ENCODE peak calls at places on chromosome 20, in eight cellular contexts. T is CD8-positive, alpha-beta T cell; W is HFF-Myc; L is lower leg skin; F is HCT116; P is lung; V is psoas muscle; G is cardiac muscle cell. R is an unnamed sample.
A peak's percentile ranks its signal among the peaks of the same experiment; 100 is the strongest.

GRCh38 chr20:24600012-24600411 is 130.6 kb downstream of the SYNDIG1 start:
- DNase-seq in T (no peak), W (no peak), L (no peak), F (no peak), P (no peak), V (no peak), G (no peak), R (no peak)

GRCh38 chr20:33561981-33562601 is 72.2 kb downstream of the CBFA2T2 start:
- DNase-seq in T (no peak), W (peak; percentile 97), L (peak; percentile 92), F (peak; percentile 28), P (peak; percentile 82), V (peak; percentile 67), G (peak; percentile 94), R (peak; percentile 85)

GRCh38 chr20:58441723-58442122 is 52.7 kb downstream of the VAPB start:
- DNase-seq in T (no peak), W (no peak), L (no peak), F (no peak), P (no peak), V (no peak), G (no peak), R (no peak)

GRCh38 chr20:20019123-20019522 is 2.0 kb downstream of the NAA20 start:
- DNase-seq in T (no peak), W (no peak), L (no peak), F (no peak), P (no peak), V (no peak), G (no peak), R (no peak)

GRCh38 chr20:16111132-16111852 is 462.0 kb downstream of the KIF16B start:
- DNase-seq in T (no peak), W (no peak), L (no peak), F (no peak), P (no peak), V (no peak), G (no peak), R (no peak)

GRCh38 chr20:24934101-24934661 is 14.9 kb upstream of the CST7 start:
- DNase-seq in T (peak; percentile 45), W (no peak), L (peak; percentile 76), F (no peak), P (no peak), V (no peak), G (no peak), R (no peak)

GRCh38 chr20:20304942-20305341 is 63.0 kb upstream of the INSM1 start:
- DNase-seq in T (no peak), W (no peak), L (no peak), F (no peak), P (no peak), V (no peak), G (no peak), R (no peak)

GRCh38 chr20:4937422-4938319 is 63.6 kb downstream of the SLC23A2 start:
- DNase-seq in T (no peak), W (no peak), L (no peak), F (no peak), P (no peak), V (no peak), G (no peak), R (no peak)

GRCh38 chr20:63062188-63063140 is 55.7 kb upstream of the BHLHE23 start:
- DNase-seq in T (no peak), W (no peak), L (peak; percentile 49), F (no peak), P (no peak), V (peak; percentile 7), G (no peak), R (no peak)

GRCh38 chr20:56202493-56203077 is 45.9 kb upstream of the MC3R start:
- DNase-seq in T (no peak), W (no peak), L (no peak), F (no peak), P (no peak), V (no peak), G (peak; percentile 3), R (no peak)

GRCh38 chr20:21719592-21720214 is 14.2 kb downstream of the PAX1 start:
- DNase-seq in T (no peak), W (peak; percentile 22), L (no peak), F (peak; percentile 35), P (peak; percentile 57), V (no peak), G (peak; percentile 68), R (no peak)

GRCh38 chr20:9966966-9967365 is 67.8 kb upstream of the ANKEF1 start:
- DNase-seq in T (no peak), W (no peak), L (no peak), F (no peak), P (no peak), V (no peak), G (peak; percentile 15), R (no peak)

GRCh38 chr20:3648941-3649340 is 14.3 kb downstream of the GFRA4 start:
- DNase-seq in T (no peak), W (no peak), L (peak; percentile 59), F (no peak), P (no peak), V (no peak), G (no peak), R (no peak)

GRCh38 chr20:3237011-3237957 is 1.7 kb downstream of the SLC4A11 start:
- DNase-seq in T (no peak), W (no peak), L (no peak), F (no peak), P (no peak), V (no peak), G (no peak), R (no peak)

GRCh38 chr20:14406495-14406894 is 69.1 kb upstream of the FLRT3 start:
- DNase-seq in T (no peak), W (peak; percentile 15), L (no peak), F (no peak), P (no peak), V (no peak), G (peak; percentile 14), R (peak; percentile 35)

GRCh38 chr20:24697411-24697810 is 228.0 kb downstream of the SYNDIG1 start:
- DNase-seq in T (no peak), W (no peak), L (peak; percentile 48), F (no peak), P (no peak), V (no peak), G (no peak), R (no peak)

GRCh38 chr20:17281478-17281877 is 54.6 kb downstream of the PCSK2 start:
- DNase-seq in T (no peak), W (no peak), L (no peak), F (peak; percentile 3), P (peak; percentile 46), V (no peak), G (no peak), R (no peak)

GRCh38 chr20:49400410-49400809 is 82.1 kb downstream of the KCNB1 start:
- DNase-seq in T (no peak), W (no peak), L (no peak), F (no peak), P (no peak), V (peak; percentile 79), G (peak; percentile 68), R (no peak)

GRCh38 chr20:57788936-57789613 is 79.3 kb upstream of the PMEPA1 start:
- DNase-seq in T (no peak), W (no peak), L (peak; percentile 71), F (no peak), P (no peak), V (no peak), G (no peak), R (no peak)

GRCh38 chr20:58731192-58731591 is 38.6 kb downstream of the NPEPL1 start:
- DNase-seq in T (no peak), W (no peak), L (no peak), F (no peak), P (no peak), V (no peak), G (no peak), R (no peak)

GRCh38 chr20:2767768-2768631 is 32.4 kb downstream of the CPXM1 start:
- DNase-seq in T (no peak), W (no peak), L (peak; percentile 85), F (no peak), P (peak; percentile 89), V (no peak), G (peak; percentile 74), R (no peak)

GRCh38 chr20:15759546-15760216 is 813.6 kb downstream of the KIF16B start:
- DNase-seq in T (no peak), W (peak; percentile 32), L (no peak), F (no peak), P (no peak), V (no peak), G (no peak), R (peak; percentile 18)

GRCh38 chr20:36541227-36542018 is at the start of gene MYL9:
- DNase-seq in T (no peak), W (no peak), L (peak; percentile 96), F (no peak), P (peak; percentile 90), V (peak; percentile 91), G (peak; percentile 90), R (peak; percentile 13)

GRCh38 chr20:23349338-23350006 is 1.1 kb upstream of the NXT1 start:
- DNase-seq in T (no peak), W (no peak), L (peak; percentile 86), F (no peak), P (peak; percentile 33), V (no peak), G (no peak), R (no peak)
- TF ChIP-seq CTCF in T (peak; percentile 65), W (peak; percentile 26), L (no peak), F (no peak), P (peak; percentile 25), V (peak; percentile 48), G (peak; percentile 37), R (peak; percentile 40)

GRCh38 chr20:47317127-47317895 is 39.2 kb downstream of the ZMYND8 start:
- DNase-seq in T (peak; percentile 62), W (peak; percentile 90), L (peak; percentile 96), F (peak; percentile 87), P (peak; percentile 88), V (peak; percentile 94), G (peak; percentile 98), R (peak; percentile 79)

GRCh38 chr20:47316776-47317126 is 39.7 kb downstream of the ZMYND8 start:
- DNase-seq in T (no peak), W (no peak), L (no peak), F (no peak), P (no peak), V (no peak), G (no peak), R (no peak)

GRCh38 chr20:47314647-47315338 is 41.7 kb downstream of the ZMYND8 start:
- DNase-seq in T (no peak), W (no peak), L (peak; percentile 52), F (no peak), P (no peak), V (no peak), G (no peak), R (no peak)

GRCh38 chr20:47318027-47318595 is 38.4 kb downstream of the ZMYND8 start:
- DNase-seq in T (no peak), W (peak; percentile 47), L (no peak), F (no peak), P (no peak), V (peak; percentile 59), G (no peak), R (peak; percentile 34)

GRCh38 chr20:47315339-47315662 is 41.2 kb downstream of the ZMYND8 start:
- DNase-seq in T (no peak), W (no peak), L (no peak), F (no peak), P (no peak), V (no peak), G (no peak), R (no peak)
- H3K4me3 ChIP-seq in T (no peak overlapping the region), W (no peak overlapping the region), L (no peak overlapping the region), F (peak overlapping the region; percentile 42), P (no peak overlapping the region), V (no peak overlapping the region), G (no peak overlapping the region), R (no peak overlapping the region)

GRCh38 chr20:7841291-7841966 is 98.8 kb downstream of the HAO1 start:
- DNase-seq in T (no peak), W (peak; percentile 14), L (no peak), F (no peak), P (no peak), V (peak; percentile 52), G (peak; percentile 52), R (no peak)
- TF ChIP-seq CTCF in T (no peak), W (no peak), L (no peak), F (no peak), P (no peak), V (no peak), G (no peak), R (no peak)

GRCh38 chr20:51553897-51554504 is 11.5 kb upstream of the NFATC2 start:
- DNase-seq in T (no peak), W (no peak), L (no peak), F (no peak), P (no peak), V (no peak), G (peak; percentile 49), R (no peak)
- H3K4me3 ChIP-seq in T (no peak overlapping the region), W (no peak overlapping the region), L (no peak overlapping the region), F (no peak overlapping the region), P (no peak overlapping the region), V (no peak overlapping the region), G (no peak overlapping the region), R (no peak overlapping the region)